ENCODE peak calls at places on chromosomes 13 and 19, in eight cellular contexts. One of them, this sample, is unnamed.

GRCh38 chr19:54190942-54191670 is at the start of gene TSEN34:
- DNase-seq in mammary epithelial cell: peak
- DNase-seq in tibial nerve: peak
- DNase-seq in fibroblast of mammary gland: peak
- DNase-seq in AG09309: no peak
- DNase-seq in cardiac muscle cell: peak
- DNase-seq in cardiac fibroblast: peak
- DNase-seq in BE2C: peak
- DNase-seq in this sample: peak

GRCh38 chr13:114119196-114119595 is 13.2 kb downstream of the RASA3 start:
- DNase-seq in mammary epithelial cell: peak
- DNase-seq in tibial nerve: no peak
- DNase-seq in fibroblast of mammary gland: peak
- DNase-seq in AG09309: no peak
- DNase-seq in cardiac muscle cell: peak
- DNase-seq in cardiac fibroblast: peak
- DNase-seq in BE2C: no peak
- DNase-seq in this sample: peak

GRCh38 chr13:96994030-96994848 is at the start of gene OXGR1:
- DNase-seq in mammary epithelial cell: no peak
- DNase-seq in tibial nerve: no peak
- DNase-seq in fibroblast of mammary gland: no peak
- DNase-seq in AG09309: no peak
- DNase-seq in cardiac muscle cell: no peak
- DNase-seq in cardiac fibroblast: no peak
- DNase-seq in BE2C: peak
- DNase-seq in this sample: peak

GRCh38 chr13:27138457-27139093 is 33.0 kb downstream of the USP12 start:
- DNase-seq in mammary epithelial cell: no peak
- DNase-seq in tibial nerve: no peak
- DNase-seq in fibroblast of mammary gland: no peak
- DNase-seq in AG09309: no peak
- DNase-seq in cardiac muscle cell: no peak
- DNase-seq in cardiac fibroblast: no peak
- DNase-seq in BE2C: no peak
- DNase-seq in this sample: no peak

GRCh38 chr13:114303700-114304327 is 10.5 kb upstream of the CHAMP1 start:
- DNase-seq in mammary epithelial cell: no peak
- DNase-seq in tibial nerve: no peak
- DNase-seq in fibroblast of mammary gland: no peak
- DNase-seq in AG09309: no peak
- DNase-seq in cardiac muscle cell: no peak
- DNase-seq in cardiac fibroblast: no peak
- DNase-seq in BE2C: no peak
- DNase-seq in this sample: no peak

GRCh38 chr13:110476220-110476617 is 85.3 kb downstream of the RAB20 start:
- DNase-seq in mammary epithelial cell: no peak
- DNase-seq in tibial nerve: no peak
- DNase-seq in fibroblast of mammary gland: no peak
- DNase-seq in AG09309: no peak
- DNase-seq in cardiac muscle cell: no peak
- DNase-seq in cardiac fibroblast: no peak
- DNase-seq in BE2C: no peak
- DNase-seq in this sample: no peak

GRCh38 chr19:23792784-23793183 is 34.1 kb upstream of the ZNF681 start:
- DNase-seq in mammary epithelial cell: no peak
- DNase-seq in tibial nerve: no peak
- DNase-seq in fibroblast of mammary gland: no peak
- DNase-seq in AG09309: no peak
- DNase-seq in cardiac muscle cell: no peak
- DNase-seq in cardiac fibroblast: no peak
- DNase-seq in BE2C: no peak
- DNase-seq in this sample: no peak

GRCh38 chr19:58538257-58539168 is 5.4 kb upstream of the TRIM28 start:
- DNase-seq in mammary epithelial cell: no peak
- DNase-seq in tibial nerve: no peak
- DNase-seq in fibroblast of mammary gland: no peak
- DNase-seq in AG09309: no peak
- DNase-seq in cardiac muscle cell: peak
- DNase-seq in cardiac fibroblast: no peak
- DNase-seq in BE2C: no peak
- DNase-seq in this sample: no peak

GRCh38 chr19:1045247-1045603 is 5.3 kb downstream of the ABCA7 start:
- DNase-seq in mammary epithelial cell: peak
- DNase-seq in tibial nerve: no peak
- DNase-seq in fibroblast of mammary gland: peak
- DNase-seq in AG09309: no peak
- DNase-seq in cardiac muscle cell: no peak
- DNase-seq in cardiac fibroblast: no peak
- DNase-seq in BE2C: peak
- DNase-seq in this sample: no peak

DNA sequence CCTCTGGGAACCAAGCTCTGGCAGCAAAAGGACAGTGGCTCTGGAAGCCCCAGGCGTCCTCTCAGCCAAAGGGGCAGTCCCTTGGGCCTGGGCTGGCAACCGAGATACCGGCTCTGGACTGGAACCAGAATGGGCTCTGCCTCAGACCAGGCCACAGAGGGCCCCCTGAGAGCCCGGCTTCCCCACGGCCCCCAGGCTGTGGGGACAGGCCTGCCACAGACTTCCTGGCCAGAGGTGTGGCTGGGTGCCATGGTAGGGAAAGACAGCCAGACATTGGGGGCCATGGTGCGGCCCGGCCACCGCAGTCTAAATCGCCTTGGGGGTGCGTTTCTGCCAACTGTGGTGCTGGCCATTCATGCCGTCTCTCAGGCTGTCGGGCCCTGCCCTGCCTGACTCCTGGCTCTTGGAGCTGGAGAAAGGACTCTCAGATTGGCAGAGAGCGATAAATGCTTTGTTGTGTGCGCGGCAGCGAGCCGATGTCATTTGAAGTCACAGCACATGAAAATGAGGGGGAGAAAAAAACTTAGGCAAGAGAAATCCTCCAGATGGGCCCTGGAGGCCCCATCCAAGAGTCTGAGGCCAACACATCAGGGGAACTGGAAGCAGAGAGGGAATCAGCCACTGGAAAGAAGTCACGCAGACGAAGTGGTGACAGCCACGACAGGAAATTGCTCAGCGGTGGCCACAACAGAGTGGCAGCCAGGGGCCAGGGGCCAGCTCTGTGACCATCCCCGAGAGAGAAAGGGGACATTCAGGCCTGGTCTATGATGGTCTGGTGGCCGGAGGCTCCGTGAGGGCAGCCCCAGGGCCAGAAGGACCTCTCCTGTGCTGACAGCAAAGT is 26.5 kb downstream of the SH3GL1 start:
- DNase-seq in mammary epithelial cell: no peak
- DNase-seq in tibial nerve: no peak
- DNase-seq in fibroblast of mammary gland: peak
- DNase-seq in AG09309: no peak
- DNase-seq in cardiac muscle cell: peak
- DNase-seq in cardiac fibroblast: peak
- DNase-seq in BE2C: peak
- DNase-seq in this sample: peak
- H3K4me3 ChIP-seq in mammary epithelial cell: no peak
- H3K4me3 ChIP-seq in tibial nerve: no peak
- H3K4me3 ChIP-seq in fibroblast of mammary gland: no peak
- H3K4me3 ChIP-seq in AG09309: no peak
- H3K4me3 ChIP-seq in cardiac muscle cell: no peak
- H3K4me3 ChIP-seq in cardiac fibroblast: no peak
- H3K4me3 ChIP-seq in BE2C: peak
- H3K4me3 ChIP-seq in this sample: peak

DNA sequence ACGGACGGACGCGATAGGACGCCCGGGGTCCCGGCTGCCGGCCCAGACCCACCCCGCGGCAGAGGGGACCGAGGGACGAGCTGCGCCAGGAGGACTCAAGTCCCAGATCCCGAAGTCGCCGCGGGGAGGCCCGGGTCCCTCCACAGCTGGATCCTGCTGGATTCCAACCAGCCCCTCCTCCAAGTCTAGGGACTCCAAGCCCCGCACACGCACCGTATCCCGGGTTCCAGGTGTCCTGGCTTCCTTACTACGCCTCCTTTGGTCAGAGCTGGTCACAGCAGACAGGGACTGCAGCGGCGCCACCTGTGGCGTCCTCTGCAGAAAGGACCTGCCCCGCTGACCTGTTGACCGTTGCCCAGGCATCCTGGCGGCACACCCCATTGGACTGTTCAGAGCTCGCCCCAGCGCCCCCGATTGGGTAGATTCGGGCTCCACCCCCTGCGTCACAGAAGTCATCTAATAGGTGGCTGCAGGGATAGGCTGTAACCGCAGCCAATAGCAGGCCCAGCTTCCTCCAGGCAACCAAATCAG is 29.0 kb upstream of the ZNF709 start:
- DNase-seq in mammary epithelial cell: no peak
- DNase-seq in tibial nerve: no peak
- DNase-seq in fibroblast of mammary gland: no peak
- DNase-seq in AG09309: no peak
- DNase-seq in cardiac muscle cell: no peak
- DNase-seq in cardiac fibroblast: no peak
- DNase-seq in BE2C: peak
- DNase-seq in this sample: peak
- TF ChIP-seq CTCF in mammary epithelial cell: no peak
- TF ChIP-seq CTCF in tibial nerve: no peak
- TF ChIP-seq CTCF in fibroblast of mammary gland: no peak
- TF ChIP-seq CTCF in AG09309: no peak
- TF ChIP-seq CTCF in cardiac muscle cell: no peak
- TF ChIP-seq CTCF in cardiac fibroblast: no peak
- TF ChIP-seq CTCF in BE2C: peak
- TF ChIP-seq CTCF in this sample: no peak

DNA sequence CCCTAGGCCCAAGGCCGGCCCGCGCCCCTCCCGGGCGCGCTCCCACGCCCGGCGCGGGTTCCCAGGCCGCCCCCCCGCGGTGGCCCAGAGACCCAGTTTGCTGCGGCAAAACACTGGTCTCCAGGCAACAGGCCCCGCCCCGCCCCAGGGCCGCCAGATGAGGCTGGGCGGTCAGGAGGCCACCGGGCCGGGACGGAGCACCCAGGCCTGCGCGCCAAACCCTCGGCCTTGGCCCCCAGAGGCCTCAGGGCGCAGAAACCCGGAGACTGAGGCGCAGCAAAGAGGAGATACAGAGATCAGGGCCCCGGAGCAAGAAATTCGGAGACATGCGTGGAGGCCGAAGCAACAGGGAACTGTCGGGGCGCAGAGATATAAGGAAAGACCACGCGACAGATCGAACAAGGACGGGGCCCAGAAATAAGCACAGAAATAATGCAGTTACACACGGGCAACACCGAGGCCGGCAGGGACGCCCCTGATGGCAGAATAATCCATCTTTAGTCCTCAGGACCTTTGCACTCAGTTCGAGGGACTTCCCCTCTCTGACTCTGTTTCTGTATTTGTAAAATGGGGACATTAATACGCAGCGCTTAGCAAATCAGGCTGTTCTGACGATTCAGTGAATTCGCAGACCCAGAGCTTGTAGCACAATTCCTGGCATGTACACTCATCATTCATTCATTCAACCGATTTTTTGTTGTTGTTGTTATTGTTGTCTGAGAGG is 20.8 kb upstream of the ERCC1 start:
- DNase-seq in mammary epithelial cell: peak
- DNase-seq in tibial nerve: peak
- DNase-seq in fibroblast of mammary gland: peak
- DNase-seq in AG09309: no peak
- DNase-seq in cardiac muscle cell: peak
- DNase-seq in cardiac fibroblast: peak
- DNase-seq in BE2C: peak
- DNase-seq in this sample: peak
- H3K4me3 ChIP-seq in mammary epithelial cell: peak
- H3K4me3 ChIP-seq in tibial nerve: peak
- H3K4me3 ChIP-seq in fibroblast of mammary gland: peak
- H3K4me3 ChIP-seq in AG09309: peak
- H3K4me3 ChIP-seq in cardiac muscle cell: peak
- H3K4me3 ChIP-seq in cardiac fibroblast: no peak
- H3K4me3 ChIP-seq in BE2C: peak
- H3K4me3 ChIP-seq in this sample: peak

DNA sequence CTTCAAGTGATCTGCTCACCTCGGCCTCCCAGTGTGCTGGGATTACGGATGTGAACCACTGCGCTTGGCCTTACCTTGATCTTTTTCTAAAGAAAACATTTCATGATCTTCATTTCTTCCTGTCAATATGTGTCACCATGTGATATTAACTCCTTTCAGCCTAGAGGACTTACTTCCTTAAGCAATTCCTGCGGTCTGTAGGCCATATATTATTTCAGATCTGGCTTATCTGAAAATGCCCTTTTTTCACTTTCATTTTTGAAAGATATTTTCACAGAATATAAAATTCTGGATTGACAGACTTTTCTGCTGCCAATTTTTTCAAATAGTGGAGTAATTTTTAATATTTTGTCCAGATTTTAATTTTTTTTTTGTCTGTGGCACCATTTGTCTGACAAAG is 2.0 kb upstream of the GPR32 start:
- DNase-seq in mammary epithelial cell: no peak
- DNase-seq in tibial nerve: no peak
- DNase-seq in fibroblast of mammary gland: no peak
- DNase-seq in AG09309: no peak
- DNase-seq in cardiac muscle cell: no peak
- DNase-seq in cardiac fibroblast: no peak
- DNase-seq in BE2C: no peak
- DNase-seq in this sample: no peak
- TF ChIP-seq CTCF in mammary epithelial cell: no peak
- TF ChIP-seq CTCF in tibial nerve: no peak
- TF ChIP-seq CTCF in fibroblast of mammary gland: no peak
- TF ChIP-seq CTCF in AG09309: no peak
- TF ChIP-seq CTCF in cardiac muscle cell: no peak
- TF ChIP-seq CTCF in cardiac fibroblast: no peak
- TF ChIP-seq CTCF in BE2C: no peak
- TF ChIP-seq CTCF in this sample: no peak

GRCh38 chr19:9914315-9915207 is 21.8 kb downstream of the OLFM2 start:
- DNase-seq in mammary epithelial cell: peak
- DNase-seq in tibial nerve: peak
- DNase-seq in fibroblast of mammary gland: peak
- DNase-seq in AG09309: no peak
- DNase-seq in cardiac muscle cell: peak
- DNase-seq in cardiac fibroblast: peak
- DNase-seq in BE2C: peak
- DNase-seq in this sample: peak

GRCh38 chr19:9912551-9913236 is 23.6 kb downstream of the OLFM2 start:
- DNase-seq in mammary epithelial cell: no peak
- DNase-seq in tibial nerve: no peak
- DNase-seq in fibroblast of mammary gland: no peak
- DNase-seq in AG09309: no peak
- DNase-seq in cardiac muscle cell: no peak
- DNase-seq in cardiac fibroblast: no peak
- DNase-seq in BE2C: no peak
- DNase-seq in this sample: no peak

GRCh38 chr19:9914001-9914314 is 22.4 kb downstream of the OLFM2 start:
- DNase-seq in mammary epithelial cell: no peak
- DNase-seq in tibial nerve: no peak
- DNase-seq in fibroblast of mammary gland: no peak
- DNase-seq in AG09309: no peak
- DNase-seq in cardiac muscle cell: no peak
- DNase-seq in cardiac fibroblast: no peak
- DNase-seq in BE2C: no peak
- DNase-seq in this sample: no peak

GRCh38 chr19:9911524-9911923 is 24.8 kb downstream of the OLFM2 start:
- DNase-seq in mammary epithelial cell: no peak
- DNase-seq in tibial nerve: no peak
- DNase-seq in fibroblast of mammary gland: no peak
- DNase-seq in AG09309: no peak
- DNase-seq in cardiac muscle cell: no peak
- DNase-seq in cardiac fibroblast: no peak
- DNase-seq in BE2C: no peak
- DNase-seq in this sample: no peak

GRCh38 chr19:9913237-9914000 is 22.9 kb downstream of the OLFM2 start:
- DNase-seq in mammary epithelial cell: no peak
- DNase-seq in tibial nerve: no peak
- DNase-seq in fibroblast of mammary gland: no peak
- DNase-seq in AG09309: no peak
- DNase-seq in cardiac muscle cell: no peak
- DNase-seq in cardiac fibroblast: no peak
- DNase-seq in BE2C: no peak
- DNase-seq in this sample: no peak
- H3K4me3 ChIP-seq in mammary epithelial cell: peak
- H3K4me3 ChIP-seq in tibial nerve: peak
- H3K4me3 ChIP-seq in fibroblast of mammary gland: no peak
- H3K4me3 ChIP-seq in AG09309: peak
- H3K4me3 ChIP-seq in cardiac muscle cell: peak
- H3K4me3 ChIP-seq in cardiac fibroblast: no peak
- H3K4me3 ChIP-seq in BE2C: no peak
- H3K4me3 ChIP-seq in this sample: peak

This sample was measured in foreskin fibroblast.